ENCODE peak calls at places on chromosomes 16 and 17, in eight cellular contexts. X is MM.1S; O is astrocyte of the spinal cord; Q is effector memory CD4-positive, alpha-beta T cell; W is GM12878; U is mesendoderm; Y is cardiac fibroblast; P is brain microvascular endothelial cell. G is an unnamed sample.

GRCh38 chr17:28662527-28662829 is 473 bp downstream of the SUPT6H start:
- DNase-seq in X (no peak), O (no peak), Q (no peak), W (no peak), U (no peak), Y (no peak), P (no peak), G (no peak)

GRCh38 chr16:20944861-20945390 is 44.4 kb downstream of the LYRM1 start:
- DNase-seq in X (peak), O (peak), Q (peak), W (no peak), U (peak), Y (peak), P (no peak), G (no peak)

GRCh38 chr16:82655315-82655714 is 28.5 kb downstream of the CDH13 start:
- DNase-seq in X (no peak), O (peak), Q (peak), W (peak), U (peak), Y (peak), P (peak), G (peak)

GRCh38 chr16:84868829-84869457 is 49.2 kb downstream of the CRISPLD2 start:
- DNase-seq in X (no peak), O (no peak), Q (no peak), W (no peak), U (no peak), Y (no peak), P (no peak), G (no peak)

GRCh38 chr16:69566437-69567030 is 768 bp downstream of the NFAT5 start:
- DNase-seq in X (peak), O (peak), Q (peak), W (no peak), U (no peak), Y (peak), P (peak), G (peak)

GRCh38 chr17:51017270-51017669 is 103.4 kb downstream of the SPAG9 start:
- DNase-seq in X (no peak), O (no peak), Q (no peak), W (no peak), U (no peak), Y (no peak), P (no peak), G (no peak)

GRCh38 chr17:48997103-48997826 is at the start of gene IGF2BP1:
- DNase-seq in X (no peak), O (peak), Q (no peak), W (no peak), U (peak), Y (peak), P (peak), G (no peak)

GRCh38 chr17:51770031-51770759 is 388.3 kb downstream of the CA10 start:
- DNase-seq in X (no peak), O (no peak), Q (no peak), W (no peak), U (no peak), Y (no peak), P (no peak), G (no peak)

GRCh38 chr17:28746611-28747045 is 2.8 kb downstream of the TRAF4 start:
- DNase-seq in X (no peak), O (no peak), Q (no peak), W (no peak), U (peak), Y (no peak), P (no peak), G (peak)

DNA sequence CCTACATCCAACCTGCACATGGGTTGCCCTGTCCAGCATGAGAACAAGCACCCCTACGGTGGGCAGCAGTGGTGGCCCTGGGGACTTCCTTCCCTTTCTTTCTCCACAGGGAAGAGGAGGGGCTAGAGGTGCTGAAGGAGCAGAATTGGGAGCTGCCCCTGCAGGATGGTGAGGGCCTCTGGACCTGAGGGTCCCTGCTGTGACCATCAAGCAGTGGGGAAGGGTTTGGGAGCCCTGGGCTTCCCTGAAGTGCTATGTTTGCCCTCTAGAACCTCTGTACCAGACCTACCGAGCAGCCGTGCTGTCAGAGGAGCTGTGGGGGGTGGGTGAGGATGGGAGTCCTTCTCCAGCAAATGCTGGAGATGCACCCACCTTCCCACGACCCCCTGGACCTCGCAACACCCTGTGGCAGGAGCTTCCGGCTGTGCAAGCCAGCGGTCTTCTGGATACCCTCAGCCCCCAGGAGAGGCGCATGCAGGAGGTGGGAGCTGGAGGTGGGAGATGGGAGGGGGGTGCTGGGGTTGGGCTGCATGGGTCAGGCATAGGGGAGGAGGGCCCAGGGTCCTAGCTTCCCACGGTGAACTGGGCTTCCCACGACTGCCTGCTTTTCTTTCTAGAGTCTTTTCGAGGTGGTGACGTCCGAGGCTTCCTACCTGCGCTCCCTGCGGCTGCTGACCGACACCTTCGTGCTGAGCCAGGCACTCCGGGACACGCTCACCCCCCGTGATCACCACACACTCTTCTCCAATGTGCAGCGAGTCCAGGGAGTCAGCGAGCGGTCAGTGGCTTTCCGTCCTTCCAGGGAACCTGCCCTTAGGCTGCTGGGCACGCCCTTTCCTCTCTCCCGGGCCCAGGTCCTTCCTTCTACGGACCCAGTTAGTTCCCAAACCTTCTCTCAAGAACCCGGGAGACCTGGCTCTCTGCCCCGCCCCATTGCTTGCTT is 5.0 kb downstream of the ARHGEF15 start:
- DNase-seq in X (no peak), O (no peak), Q (no peak), W (no peak), U (no peak), Y (no peak), P (no peak), G (no peak)
- H3K4me3 ChIP-seq in X (no peak), O (no peak), Q (no peak), W (no peak), U (peak), Y (no peak), P (no peak), G (no peak)

DNA sequence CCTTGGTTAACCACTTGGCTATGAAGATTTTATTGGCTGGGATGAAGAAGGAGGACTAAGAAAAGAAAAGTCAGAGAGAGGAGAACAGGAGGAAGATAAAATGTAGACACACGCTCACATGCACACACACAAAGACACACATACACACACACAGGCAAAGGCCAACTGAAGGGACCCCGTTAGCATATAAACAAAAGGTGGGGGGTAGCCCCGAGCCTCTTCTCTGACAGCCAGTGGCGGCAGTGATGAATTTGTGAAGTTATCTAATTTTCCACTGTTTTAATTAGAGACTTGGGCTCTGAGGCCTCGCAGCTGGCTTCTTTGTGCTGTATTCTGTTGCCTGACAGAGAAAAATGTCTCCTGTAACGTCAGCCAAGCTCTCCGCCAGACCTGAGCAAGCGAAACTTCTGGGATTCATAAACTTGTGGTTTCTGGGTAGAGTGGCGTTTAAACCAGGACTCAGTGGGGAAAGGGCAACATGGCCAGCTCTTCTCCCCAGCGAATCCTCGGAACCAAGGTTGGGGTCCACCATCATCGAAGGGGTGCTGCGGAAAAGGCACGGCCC is 113.9 kb upstream of the FOXF1 start:
- DNase-seq in X (no peak), O (peak), Q (no peak), W (no peak), U (no peak), Y (peak), P (peak), G (no peak)
- H3K4me3 ChIP-seq in X (no peak), O (no peak), Q (no peak), W (no peak), U (no peak), Y (no peak), P (no peak), G (peak)

DNA sequence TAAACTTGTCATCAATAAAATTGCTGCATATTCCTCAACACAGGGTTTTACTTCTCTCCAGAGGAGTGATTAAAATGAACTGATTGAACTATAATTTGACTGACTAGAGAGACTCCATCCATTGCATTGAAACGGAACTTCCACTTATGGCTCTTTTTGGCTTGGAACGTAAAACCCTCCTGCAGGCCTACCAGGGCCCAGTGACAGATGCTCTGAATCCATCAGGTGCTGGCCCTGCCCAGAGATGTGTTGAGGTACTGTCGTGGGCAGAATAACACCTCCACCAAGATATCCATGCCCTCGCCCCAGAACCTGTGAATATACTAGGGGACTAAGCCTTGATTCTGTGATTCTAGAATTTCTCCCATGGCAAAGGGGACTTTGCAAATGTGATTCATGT is 45.4 kb downstream of the CBLN1 start:
- DNase-seq in X (no peak), O (no peak), Q (no peak), W (no peak), U (no peak), Y (no peak), P (no peak), G (no peak)
- H3K4me3 ChIP-seq in X (no peak), O (no peak), Q (no peak), W (no peak), U (no peak), Y (no peak), P (no peak), G (no peak)

GRCh38 chr16:25012525-25012991 is 2.6 kb downstream of the ARHGAP17 start:
- DNase-seq in X (no peak), O (peak), Q (no peak), W (no peak), U (no peak), Y (peak), P (peak), G (peak)
- H3K4me3 ChIP-seq in X (no peak), O (no peak), Q (no peak), W (peak), U (no peak), Y (peak), P (peak), G (no peak)

DNA sequence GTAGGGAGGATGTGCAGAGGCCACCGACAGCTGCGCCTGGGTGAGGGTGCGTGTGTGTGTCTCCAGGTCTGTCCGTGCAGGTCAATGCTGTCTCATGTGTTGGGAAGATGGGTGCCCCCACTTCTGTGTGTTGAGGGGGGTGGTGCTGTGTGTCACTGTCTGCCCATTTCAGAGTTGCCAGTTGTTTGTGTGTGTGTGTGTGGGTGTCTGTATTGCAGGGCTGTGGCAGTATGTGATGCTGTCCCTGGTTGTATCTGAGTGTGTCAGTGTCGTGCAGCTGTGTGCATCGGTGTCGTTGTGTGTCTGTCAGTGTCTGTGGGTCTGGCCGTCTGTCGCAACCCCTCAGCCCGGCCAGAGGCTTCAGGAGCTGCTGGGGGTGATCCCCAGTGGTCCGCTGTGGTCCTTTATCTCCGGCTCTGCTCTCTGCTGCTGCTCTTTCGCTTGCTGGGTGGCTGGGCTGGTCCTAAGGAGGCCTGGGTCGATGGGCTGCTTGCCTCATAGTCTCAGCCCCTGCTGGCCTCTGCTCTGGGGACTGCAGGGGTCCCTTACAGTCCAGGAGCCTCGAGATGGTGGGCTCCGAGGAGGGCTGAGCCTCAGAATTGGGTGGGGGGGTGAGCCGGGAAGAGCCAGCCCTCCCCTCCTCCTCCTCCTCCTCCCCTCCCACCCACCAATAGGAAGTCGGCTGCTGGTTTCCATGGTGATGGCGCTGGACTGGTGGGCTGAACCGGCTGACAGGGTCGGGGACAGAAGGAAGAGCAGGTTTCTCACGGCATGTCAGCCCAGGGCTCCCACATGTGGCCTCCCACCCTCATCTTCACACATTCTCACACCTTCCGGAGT is at the start of gene TSPOAP1:
- DNase-seq in X (peak), O (no peak), Q (peak), W (peak), U (peak), Y (no peak), P (no peak), G (no peak)
- H3K4me3 ChIP-seq in X (peak), O (no peak), Q (peak), W (peak), U (no peak), Y (no peak), P (no peak), G (peak)

GRCh38 chr17:43927101-43927935 is 15.0 kb downstream of the PPY start:
- DNase-seq in X (no peak), O (no peak), Q (no peak), W (no peak), U (no peak), Y (no peak), P (no peak), G (no peak)
- H3K4me3 ChIP-seq in X (no peak), O (no peak), Q (peak), W (no peak), U (no peak), Y (no peak), P (no peak), G (peak)

G was measured in skeletal muscle cell.